ENCODE peak calls at places on chromosome 19, in eight cellular contexts. B is stomach, L is tibial nerve, Y is transverse colon, H is SK-N-SH, N is HepG2, R is ovary, P is K562. M is an unnamed sample.

GRCh38 chr19:48745208-48745995 is 1.3 kb downstream of the IZUMO1 start:
- DNase-seq in B (peak; percentile 63), L (no peak), Y (peak; percentile 47), H (peak; percentile 78), N (peak; percentile 51), R (no peak), P (peak; percentile 69), M (no peak)

GRCh38 chr19:14459703-14460102 is 15.5 kb downstream of the PTGER1 start:
- DNase-seq in B (no peak), L (no peak), Y (no peak), H (no peak), N (no peak), R (no peak), P (no peak), M (no peak)

GRCh38 chr19:14979136-14979497 is 547 bp downstream of the SLC1A6 start:
- DNase-seq in B (no peak), L (no peak), Y (no peak), H (no peak), N (no peak), R (no peak), P (no peak), M (no peak)

GRCh38 chr19:5823579-5824281 is 15.8 kb downstream of the FUT6 start:
- DNase-seq in B (peak; percentile 71), L (no peak), Y (peak; percentile 54), H (peak; percentile 69), N (no peak), R (no peak), P (peak; percentile 62), M (no peak)

GRCh38 chr19:5536337-5536894 is 31.3 kb downstream of the TINCR start:
- DNase-seq in B (peak; percentile 84), L (no peak), Y (no peak), H (peak; percentile 83), N (no peak), R (peak; percentile 78), P (no peak), M (no peak)

GRCh38 chr19:36674201-36674600 is 7.6 kb upstream of the ZNF461 start:
- DNase-seq in B (no peak), L (no peak), Y (no peak), H (no peak), N (no peak), R (no peak), P (no peak), M (no peak)

GRCh38 chr19:11125994-11126685 is 29.4 kb downstream of the SPC24 start:
- DNase-seq in B (peak; percentile 84), L (peak; percentile 82), Y (peak; percentile 86), H (peak; percentile 82), N (peak; percentile 67), R (peak; percentile 90), P (peak; percentile 62), M (peak; percentile 88)

GRCh38 chr19:38702278-38702677 is 42.0 kb downstream of the CAPN12 start:
- DNase-seq in B (no peak), L (no peak), Y (no peak), H (no peak), N (no peak), R (no peak), P (no peak), M (no peak)

GRCh38 chr19:45295873-45296272 is 26.8 kb downstream of the CKM start:
- DNase-seq in B (no peak), L (no peak), Y (no peak), H (no peak), N (no peak), R (no peak), P (no peak), M (no peak)

GRCh38 chr19:45294291-45295029 is 28.2 kb downstream of the CKM start:
- DNase-seq in B (no peak), L (no peak), Y (no peak), H (no peak), N (no peak), R (peak; percentile 70), P (no peak), M (no peak)

GRCh38 chr19:45297674-45298073 is 25.0 kb downstream of the CKM start:
- DNase-seq in B (no peak), L (no peak), Y (no peak), H (no peak), N (no peak), R (no peak), P (no peak), M (no peak)

GRCh38 chr19:45298264-45298663 is 24.4 kb downstream of the CKM start:
- DNase-seq in B (no peak), L (no peak), Y (no peak), H (no peak), N (no peak), R (no peak), P (no peak), M (no peak)

DNA sequence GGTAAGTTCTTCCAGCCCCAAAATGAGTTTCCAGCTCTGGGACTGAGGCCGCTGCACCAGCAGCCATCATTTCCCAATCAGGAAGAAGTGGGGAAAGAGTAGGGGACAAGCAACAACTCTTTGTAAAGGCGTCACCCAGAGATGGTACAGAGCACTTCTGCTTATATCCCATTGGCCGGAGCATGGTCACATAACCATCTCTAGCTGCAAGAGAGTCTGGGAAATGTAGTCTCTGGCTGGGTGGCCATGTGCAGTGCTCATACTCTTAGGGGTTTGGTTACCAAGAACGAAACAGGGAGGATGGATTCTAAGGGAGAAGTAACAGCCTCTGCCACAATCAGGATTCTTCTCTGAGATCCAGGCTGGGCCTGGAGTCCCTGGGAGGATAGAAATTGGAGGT is 26.3 kb downstream of the CKM start:
- DNase-seq in B (no peak), L (no peak), Y (no peak), H (no peak), N (no peak), R (no peak), P (no peak), M (no peak)
- H3K36me3 ChIP-seq in B (peaks cover 78% of the 10 kb centered on the region), L (no peaks in the 10 kb centered on the region), Y (no peaks in the 10 kb centered on the region), H (peaks cover 30% of the 10 kb centered on the region), N (peaks cover 35% of the 10 kb centered on the region), R (no peaks in the 10 kb centered on the region), P (peaks cover 5% of the 10 kb centered on the region), M (peaks cover 44% of the 10 kb centered on the region)

DNA sequence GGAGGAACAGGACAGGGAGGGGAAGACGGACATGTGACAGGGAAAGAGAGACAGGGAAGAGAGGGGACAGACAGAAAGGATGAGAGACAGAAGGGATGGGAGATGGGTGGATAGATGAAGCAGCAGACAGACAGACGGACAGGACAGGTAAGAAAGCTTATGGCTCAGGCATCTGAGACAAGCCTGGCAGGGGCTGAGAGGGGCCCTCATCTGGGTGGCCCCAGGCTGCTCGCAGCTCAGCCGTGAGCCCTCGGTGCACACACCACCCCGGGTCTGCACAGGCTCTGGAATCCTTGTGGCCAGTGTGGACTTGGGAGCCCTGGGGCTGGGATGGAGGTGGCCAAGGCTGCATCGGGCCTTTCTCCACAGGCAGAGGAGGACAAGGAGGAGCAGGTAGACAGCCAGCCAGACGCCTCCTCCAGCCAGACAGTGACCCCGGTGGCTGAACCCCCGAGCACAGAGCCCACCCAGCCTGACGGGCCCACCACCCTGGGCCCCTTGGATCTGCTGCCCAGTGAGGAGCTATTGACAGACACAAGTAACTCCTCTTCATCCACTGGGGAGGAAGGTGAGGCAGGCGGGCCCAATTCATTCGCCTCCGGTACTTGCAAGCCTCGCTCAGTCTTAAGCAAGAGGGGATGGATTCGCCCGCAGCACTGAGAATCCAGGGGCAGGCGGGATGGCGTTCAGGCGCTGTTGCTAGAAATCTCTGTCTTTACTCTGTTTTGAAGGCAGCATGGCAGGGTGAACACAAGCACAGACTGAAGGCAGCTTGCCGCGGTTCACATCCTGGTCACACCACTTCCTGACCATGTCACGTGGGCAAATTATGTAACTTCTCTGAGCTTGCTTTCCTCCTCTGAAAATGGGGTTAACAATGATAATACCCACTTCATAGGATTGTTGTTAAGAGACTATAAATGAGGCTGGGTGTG is 14.0 kb downstream of the GRAMD1A start:
- DNase-seq in B (no peak), L (no peak), Y (peak; percentile 50), H (peak; percentile 27), N (no peak), R (no peak), P (no peak), M (no peak)
- H3K4me1 ChIP-seq in B (peaks cover 16% of the 10 kb centered on the region), L (peaks cover 5% of the 10 kb centered on the region), Y (peaks cover 4% of the 10 kb centered on the region), H (no peaks in the 10 kb centered on the region), N (peaks cover 9% of the 10 kb centered on the region), R (no peaks in the 10 kb centered on the region), P (peaks cover 28% of the 10 kb centered on the region), M (peaks cover 14% of the 10 kb centered on the region)

GRCh38 chr19:1400281-1401137 is 833 bp downstream of the GAMT start:
- DNase-seq in B (peak; percentile 80), L (no peak), Y (no peak), H (peak; percentile 82), N (peak; percentile 96), R (peak; percentile 84), P (peak; percentile 67), M (no peak)

GRCh38 chr19:1402411-1403070 is 1.2 kb upstream of the GAMT start:
- DNase-seq in B (no peak), L (no peak), Y (no peak), H (no peak), N (no peak), R (no peak), P (no peak), M (no peak)

GRCh38 chr19:1401138-1401888 is at the start of gene GAMT:
- DNase-seq in B (no peak), L (no peak), Y (peak; percentile 52), H (peak; percentile 98), N (no peak), R (peak; percentile 76), P (peak; percentile 88), M (no peak)

GRCh38 chr19:1399745-1400144 is 1.6 kb downstream of the GAMT start:
- DNase-seq in B (no peak), L (no peak), Y (no peak), H (no peak), N (no peak), R (no peak), P (no peak), M (no peak)

GRCh38 chr19:1401889-1402217 is 511 bp upstream of the GAMT start:
- DNase-seq in B (no peak), L (no peak), Y (no peak), H (no peak), N (no peak), R (no peak), P (no peak), M (no peak)
- TF ChIP-seq EP300 in B (no peak), L (no peak), Y (no peak), H (no peak), N (no peak), R (no peak), P (no peak), M (no peak)

DNA sequence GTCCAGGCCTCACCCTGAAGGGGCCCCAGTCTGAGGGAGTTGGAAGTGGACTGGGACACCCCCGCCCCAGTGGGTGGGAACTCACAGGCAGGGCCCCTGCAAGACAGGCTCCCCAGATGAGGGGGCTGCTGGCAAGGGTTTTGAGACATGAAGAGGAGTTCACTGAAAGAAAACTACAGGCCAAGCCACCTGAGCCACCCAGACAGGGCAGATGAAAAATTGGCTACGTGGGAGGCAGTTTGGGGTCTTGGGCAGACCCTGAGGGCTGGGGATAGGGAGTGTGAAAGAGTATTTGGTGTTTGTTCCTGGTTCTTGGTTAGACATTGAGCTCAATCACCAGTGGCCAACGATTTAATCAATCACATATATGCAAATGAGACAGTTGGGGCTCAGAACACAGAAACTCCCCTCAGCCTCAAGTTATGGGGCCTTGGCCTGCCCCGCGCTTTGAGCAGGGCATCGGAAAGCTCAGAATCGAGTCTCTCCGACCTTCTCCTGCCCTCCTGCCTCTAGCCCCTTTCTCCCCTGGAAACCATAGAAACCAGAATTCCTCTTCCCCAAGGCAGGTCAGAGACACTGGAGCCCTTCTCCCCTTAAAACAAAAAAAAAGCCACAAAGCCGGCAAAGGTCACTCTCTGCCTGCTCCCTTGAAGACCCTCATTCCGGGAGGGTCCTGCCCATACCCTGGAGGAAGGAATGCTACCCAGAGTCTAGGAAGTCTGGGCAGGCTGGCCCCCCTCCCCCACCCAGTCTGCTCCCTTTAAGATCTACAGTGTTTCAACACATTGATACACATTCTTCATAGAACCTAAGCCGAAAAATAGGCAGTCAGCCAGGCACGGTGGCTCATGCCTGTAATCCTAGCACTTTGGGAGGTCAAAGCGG is 1.3 kb upstream of the ISYNA1 start:
- DNase-seq in B (peak; percentile 58), L (no peak), Y (no peak), H (no peak), N (peak; percentile 72), R (peak; percentile 72), P (peak; percentile 30), M (no peak)
- H3K36me3 ChIP-seq in B (peaks cover 32% of the 10 kb centered on the region), L (no peaks in the 10 kb centered on the region), Y (no peaks in the 10 kb centered on the region), H (no peaks in the 10 kb centered on the region), N (peaks cover 9% of the 10 kb centered on the region), R (no peaks in the 10 kb centered on the region), P (peaks cover 40% of the 10 kb centered on the region), M (peaks cover 9% of the 10 kb centered on the region)